ENCODE peak calls at places on chromosomes 6 and 20, in six cellular contexts. Y, M, A, B, U and K are unnamed samples. For H3K36me3, the result is how much of the 10 kb centered on the place peaks cover.

GRCh38 chr20:62860924-62861691 is 514 bp downstream of the TCFL5 start:
- DNase-seq in A (no peak), B (peak), M (peak), U (peak), Y (no peak), K (peak)

GRCh38 chr6:100186552-100186951 is 192.5 kb upstream of the MCHR2 start:
- DNase-seq in B (no peak), M (no peak), A (no peak), U (no peak), Y (no peak), K (peak)

GRCh38 chr6:52815167-52816092 is 11.8 kb upstream of the GSTA1 start:
- DNase-seq in Y (peak), U (peak), B (peak), M (peak), A (peak), K (peak)

GRCh38 chr6:26307830-26308229 is 57.2 kb upstream of the BTN3A2 start:
- DNase-seq in M (no peak), A (peak), B (no peak), U (no peak), Y (no peak), K (no peak)

GRCh38 chr20:6882911-6883310 is 115.4 kb downstream of the BMP2 start:
- DNase-seq in U (no peak), Y (no peak), A (peak), B (no peak), M (peak), K (peak)

GRCh38 chr6:43738877-43739641 is 31.0 kb upstream of the VEGFA start:
- DNase-seq in B (no peak), Y (no peak), A (no peak), M (no peak), U (no peak), K (no peak)

GRCh38 chr20:58022711-58023110 is 205.7 kb downstream of the ANKRD60 start:
- DNase-seq in Y (no peak), B (no peak), A (no peak), M (no peak), U (no peak), K (no peak)

GRCh38 chr6:115691433-115691832 is 369.3 kb downstream of the FRK start:
- DNase-seq in U (no peak), B (no peak), M (no peak), Y (no peak), A (no peak), K (no peak)

GRCh38 chr6:114291428-114291827 is 51.4 kb downstream of the HS3ST5 start:
- DNase-seq in B (no peak), A (no peak), U (no peak), Y (no peak), M (no peak), K (no peak)

GRCh38 chr6:112049051-112049799 is 4.7 kb upstream of the CCN6 start:
- DNase-seq in U (no peak), M (no peak), Y (no peak), B (no peak), A (peak), K (peak)

GRCh38 chr6:166862287-166862977 is 93.9 kb downstream of the RNASET2 start:
- DNase-seq in B (peak), Y (no peak), U (no peak), M (peak), A (no peak), K (peak)

GRCh38 chr6:153024401-153025017 is 22.0 kb upstream of the MTRF1L start:
- DNase-seq in B (peak), U (peak), Y (peak), M (peak), A (peak), K (peak)

GRCh38 chr6:166581091-166581511 is 5.4 kb downstream of the RAMACL start:
- DNase-seq in B (no peak), Y (no peak), A (no peak), U (no peak), M (no peak), K (no peak)

GRCh38 chr6:7672066-7673062 is 53.5 kb upstream of the BMP6 start:
- DNase-seq in M (no peak), B (no peak), A (no peak), U (no peak), Y (no peak), K (peak)

GRCh38 chr6:166826264-166826663 is 130.1 kb downstream of the RNASET2 start:
- DNase-seq in Y (no peak), M (no peak), B (no peak), U (no peak), A (no peak), K (no peak)

GRCh38 chr6:96124778-96125177 is 109.0 kb downstream of the FUT9 start:
- DNase-seq in Y (no peak), M (no peak), B (no peak), U (no peak), A (no peak), K (no peak)

GRCh38 chr20:52457826-52458225 is 266.2 kb upstream of the ZFP64 start:
- DNase-seq in B (no peak), A (peak), M (peak), Y (no peak), U (no peak), K (peak)

GRCh38 chr6:854405-855073 is 161.6 kb upstream of the EXOC2 start:
- DNase-seq in Y (no peak), A (no peak), U (no peak), B (no peak), M (peak), K (no peak)

GRCh38 chr6:120938164-120938875 is 396.0 kb downstream of the TBC1D32 start:
- DNase-seq in M (no peak), B (no peak), A (no peak), U (no peak), Y (no peak), K (no peak)

GRCh38 chr20:53157443-53158408 is 185.6 kb downstream of the TSHZ2 start:
- DNase-seq in A (peak), U (peak), Y (peak), B (peak), M (peak), K (peak)

GRCh38 chr20:64131406-64131805 is 24.0 kb upstream of the NPBWR2 start:
- DNase-seq in M (no peak), U (no peak), Y (no peak), A (peak), B (no peak), K (peak)

GRCh38 chr20:14992071-14992654 is 654.8 kb upstream of the FLRT3 start:
- DNase-seq in U (no peak), M (no peak), B (no peak), A (peak), Y (no peak), K (peak)

GRCh38 chr6:33271098-33271607 is 523 bp downstream of the VPS52 start:
- DNase-seq in B (no peak), M (no peak), A (peak), Y (no peak), U (no peak), K (peak)
- H3K36me3 ChIP-seq in B (under half), M (under half), A (half or more), Y (half or more), U (half or more), K (under half)

GRCh38 chr20:50870572-50871161 is 60.6 kb downstream of the ADNP start:
- DNase-seq in M (peak), A (no peak), Y (no peak), B (peak), U (no peak), K (no peak)
- H2AFZ ChIP-seq in M (peak), A (no peak), Y (no peak), B (peak), U (no peak), K (no peak)

DNA sequence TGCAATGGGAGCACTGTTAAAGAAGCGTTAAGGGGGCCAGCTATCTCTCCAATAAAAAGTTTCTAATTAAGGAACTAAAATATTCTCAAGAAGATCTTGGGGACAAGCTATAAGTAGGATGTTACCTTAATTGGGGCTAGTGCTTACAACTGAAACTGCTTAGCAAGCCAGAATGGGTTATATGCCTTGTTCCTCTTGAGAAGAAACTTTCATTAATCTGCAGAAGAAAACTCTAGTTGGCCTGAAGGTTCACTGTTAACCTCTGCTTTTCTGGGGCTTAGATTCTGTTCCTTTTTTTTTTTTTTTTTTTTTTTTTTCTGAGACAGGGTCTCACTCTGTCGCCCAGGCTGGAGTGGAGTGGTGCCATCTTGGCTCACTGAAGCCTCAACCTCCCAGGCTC is 82.2 kb downstream of the BACH2 start:
- DNase-seq in B (no peak), Y (no peak), U (peak), M (no peak), A (no peak), K (no peak)
- TF ChIP-seq EZH2phosphoT487 in B (no peak), Y (no peak), U (no peak), M (no peak), A (no peak), K (no peak)

GRCh38 chr6:31621991-31622390 is 1.5 kb downstream of the PRRC2A start:
- DNase-seq in U (no peak), A (peak), M (no peak), Y (no peak), B (no peak), K (peak)
- H3K36me3 ChIP-seq in U (half or more), A (under half), M (under half), Y (half or more), B (under half), K (under half)

GRCh38 chr6:139881251-139881650 is 506.8 kb upstream of the CITED2 start:
- DNase-seq in A (no peak), M (no peak), Y (no peak), B (no peak), U (no peak), K (no peak)
- H2AFZ ChIP-seq in A (no peak), M (no peak), Y (peak), B (no peak), U (no peak), K (no peak)

DNA sequence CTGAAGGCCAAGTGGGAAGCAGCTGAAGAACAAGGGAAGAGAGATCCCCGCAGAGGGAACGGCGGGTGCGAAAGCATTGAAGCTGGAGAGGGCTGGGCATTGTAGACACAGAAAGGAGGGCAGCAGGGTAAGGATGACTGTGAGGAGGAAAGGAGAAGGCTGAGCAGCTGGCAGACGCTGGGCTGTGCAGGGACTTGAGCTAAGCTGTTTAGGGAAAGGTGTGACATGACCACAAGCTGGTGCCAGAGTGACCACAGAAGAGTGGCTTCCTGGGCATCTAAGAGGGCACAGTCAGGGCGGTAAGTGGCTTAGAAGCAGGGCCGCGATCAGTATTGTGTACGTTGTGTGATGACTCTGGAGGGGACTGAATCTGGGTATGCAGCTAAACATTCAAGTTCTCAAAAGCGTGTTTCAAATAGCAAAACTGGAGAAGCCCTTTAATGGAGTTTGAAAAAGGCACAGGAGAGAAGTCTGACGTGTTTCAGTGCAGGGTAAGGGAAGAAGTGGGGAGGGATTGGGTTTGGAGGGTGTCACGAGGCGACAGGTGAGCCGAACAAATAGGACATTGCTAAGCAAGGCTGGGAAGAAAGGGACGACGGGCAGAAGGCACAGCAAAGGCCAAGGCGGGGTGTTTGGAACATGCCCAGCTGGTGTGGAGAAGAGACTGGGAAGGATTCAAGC is 46.1 kb upstream of the ARFGEF2 start:
- DNase-seq in Y (no peak), U (no peak), B (no peak), A (no peak), M (no peak), K (no peak)
- TF ChIP-seq EZH2phosphoT487 in Y (no peak), U (no peak), B (no peak), A (no peak), M (no peak), K (no peak)

GRCh38 chr6:64084201-64084663 is 448.6 kb downstream of the PHF3 start:
- DNase-seq in A (peak), U (no peak), Y (no peak), M (peak), B (no peak), K (no peak)

GRCh38 chr6:64081459-64081858 is 445.9 kb downstream of the PHF3 start:
- DNase-seq in M (no peak), U (no peak), Y (no peak), A (peak), B (no peak), K (no peak)

GRCh38 chr6:64085126-64085525 is 449.5 kb downstream of the PHF3 start:
- DNase-seq in A (no peak), B (no peak), Y (no peak), M (peak), U (no peak), K (no peak)

DNA sequence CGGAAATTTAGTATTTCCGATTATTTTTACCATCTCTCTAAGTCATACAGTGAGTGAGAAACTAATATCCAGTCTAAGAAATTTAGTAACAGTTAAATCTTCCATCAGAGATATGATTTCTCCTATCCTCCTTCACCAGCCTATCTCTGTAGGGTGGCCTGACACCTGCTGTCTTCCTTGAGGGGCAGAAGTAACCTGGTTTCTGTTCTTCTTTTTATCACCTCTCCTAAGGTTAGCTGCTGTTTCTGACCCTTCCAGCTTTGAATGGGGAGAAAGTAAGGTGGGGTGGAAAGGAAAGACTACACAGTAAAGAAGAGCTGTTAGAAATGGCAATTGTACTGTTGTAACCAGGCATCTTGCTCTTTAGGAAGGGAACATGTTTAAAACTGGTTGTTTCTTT is 447.7 kb downstream of the PHF3 start:
- DNase-seq in Y (no peak), U (no peak), B (no peak), A (no peak), M (no peak), K (no peak)
- H3K36me3 ChIP-seq in Y (under half), U (under half), B (under half), A (under half), M (under half), K (under half)